ENCODE peak calls at places on chromosomes 7 and 10, in seven cellular contexts. One of them, this sample, is unnamed.

GRCh38 chr7:140176271-140176701 is 497 bp downstream of the KDM7A start:
- DNase-seq in amygdala: no peak
- DNase-seq in Caki2: no peak
- DNase-seq in GM20000: peak
- DNase-seq in Right ventricle myocardium inferior: no peak
- DNase-seq in cardiac muscle cell: peak
- DNase-seq in GM19239: peak
- DNase-seq in this sample: no peak

GRCh38 chr7:110001254-110001938 is 1089.5 kb upstream of the LRRN3 start:
- DNase-seq in amygdala: no peak
- DNase-seq in Caki2: no peak
- DNase-seq in GM20000: no peak
- DNase-seq in Right ventricle myocardium inferior: no peak
- DNase-seq in cardiac muscle cell: no peak
- DNase-seq in GM19239: no peak
- DNase-seq in this sample: no peak

GRCh38 chr7:18320971-18321567 is 174.5 kb upstream of the HDAC9 start:
- DNase-seq in amygdala: no peak
- DNase-seq in Caki2: peak
- DNase-seq in GM20000: peak
- DNase-seq in Right ventricle myocardium inferior: no peak
- DNase-seq in cardiac muscle cell: peak
- DNase-seq in GM19239: peak
- DNase-seq in this sample: no peak

GRCh38 chr10:11049772-11050171 is 32.1 kb downstream of the CELF2 start:
- DNase-seq in amygdala: no peak
- DNase-seq in Caki2: no peak
- DNase-seq in GM20000: no peak
- DNase-seq in Right ventricle myocardium inferior: no peak
- DNase-seq in cardiac muscle cell: no peak
- DNase-seq in GM19239: no peak
- DNase-seq in this sample: no peak

GRCh38 chr7:104410742-104411141 is 82.3 kb downstream of the LHFPL3 start:
- DNase-seq in amygdala: no peak
- DNase-seq in Caki2: no peak
- DNase-seq in GM20000: no peak
- DNase-seq in Right ventricle myocardium inferior: no peak
- DNase-seq in cardiac muscle cell: no peak
- DNase-seq in GM19239: no peak
- DNase-seq in this sample: no peak

GRCh38 chr10:125409756-125410155 is 249.4 kb upstream of the CTBP2 start:
- DNase-seq in amygdala: no peak
- DNase-seq in Caki2: no peak
- DNase-seq in GM20000: no peak
- DNase-seq in Right ventricle myocardium inferior: no peak
- DNase-seq in cardiac muscle cell: no peak
- DNase-seq in GM19239: no peak
- DNase-seq in this sample: no peak

GRCh38 chr10:6530211-6530840 is 49.8 kb downstream of the PRKCQ start:
- DNase-seq in amygdala: no peak
- DNase-seq in Caki2: no peak
- DNase-seq in GM20000: no peak
- DNase-seq in Right ventricle myocardium inferior: no peak
- DNase-seq in cardiac muscle cell: no peak
- DNase-seq in GM19239: no peak
- DNase-seq in this sample: no peak

GRCh38 chr10:88493676-88494483 is 89.2 kb downstream of the RNLS start:
- DNase-seq in amygdala: no peak
- DNase-seq in Caki2: no peak
- DNase-seq in GM20000: peak
- DNase-seq in Right ventricle myocardium inferior: no peak
- DNase-seq in cardiac muscle cell: peak
- DNase-seq in GM19239: no peak
- DNase-seq in this sample: no peak

GRCh38 chr10:70232859-70233108 is 445 bp downstream of the PPA1 start:
- DNase-seq in amygdala: no peak
- DNase-seq in Caki2: no peak
- DNase-seq in GM20000: no peak
- DNase-seq in Right ventricle myocardium inferior: peak
- DNase-seq in cardiac muscle cell: no peak
- DNase-seq in GM19239: no peak
- DNase-seq in this sample: no peak